ENCODE peak calls at places on chromosomes 1 and 21, in ten cellular contexts. Y, J, S, Q, I, T, M, X, F and U are unnamed samples.

GRCh38 chr1:29546496-29546895 is 310.2 kb downstream of the PTPRU start:
- DNase-seq in Y (peak), J (no peak), S (no peak), Q (no peak), I (peak), T (no peak), M (no peak), X (peak), F (no peak), U (no peak)

GRCh38 chr1:187409341-187409740 is 580.6 kb downstream of the PLA2G4A start:
- DNase-seq in Y (no peak), J (no peak), S (no peak), Q (no peak), I (no peak), T (no peak), M (no peak), X (no peak), F (no peak), U (no peak)

GRCh38 chr1:181251001-181251712 is 162.7 kb downstream of the IER5 start:
- DNase-seq in Y (no peak), J (no peak), S (no peak), Q (no peak), I (no peak), T (peak), M (no peak), X (no peak), F (no peak), U (no peak)

GRCh38 chr1:16946646-16947045 is 24.9 kb downstream of the CROCC start:
- DNase-seq in Y (no peak), J (no peak), S (no peak), Q (no peak), I (no peak), T (no peak), M (no peak), X (no peak), F (no peak), U (no peak)

GRCh38 chr1:174074757-174075156 is 52.6 kb upstream of the RC3H1 start:
- DNase-seq in Y (no peak), J (peak), S (no peak), Q (peak), I (no peak), T (peak), M (peak), X (no peak), F (no peak), U (no peak)

GRCh38 chr1:109923946-109924275 is 13.3 kb downstream of the CSF1 start:
- DNase-seq in Y (no peak), J (no peak), S (no peak), Q (no peak), I (no peak), T (no peak), M (no peak), X (no peak), F (no peak), U (no peak)

GRCh38 chr1:229270547-229271447 is at the start of gene RAB4A:
- DNase-seq in Y (peak), J (peak), S (peak), Q (peak), I (peak), T (peak), M (peak), X (peak), F (peak), U (peak)

GRCh38 chr1:113784104-113784779 is 25.0 kb upstream of the PHTF1 start:
- DNase-seq in Y (no peak), J (peak), S (no peak), Q (peak), I (no peak), T (no peak), M (peak), X (no peak), F (no peak), U (no peak)

GRCh38 chr1:36988311-36988710 is 46.0 kb downstream of the GRIK3 start:
- DNase-seq in Y (no peak), J (no peak), S (no peak), Q (no peak), I (peak), T (no peak), M (no peak), X (peak), F (no peak), U (no peak)

GRCh38 chr1:90046635-90047034 is 51.7 kb downstream of the ZNF326 start:
- DNase-seq in Y (no peak), J (no peak), S (no peak), Q (peak), I (no peak), T (no peak), M (no peak), X (no peak), F (no peak), U (no peak)

GRCh38 chr1:27525296-27526271 is 35.6 kb upstream of the WASF2 start:
- DNase-seq in Y (no peak), J (peak), S (peak), Q (no peak), I (peak), T (no peak), M (peak), X (peak), F (peak), U (no peak)

GRCh38 chr1:198047913-198048312 is 108.9 kb upstream of the NEK7 start:
- DNase-seq in Y (no peak), J (no peak), S (no peak), Q (peak), I (no peak), T (no peak), M (no peak), X (no peak), F (no peak), U (no peak)

GRCh38 chr21:32359719-32360260 is 33.0 kb downstream of the URB1 start:
- DNase-seq in Y (no peak), J (no peak), S (no peak), Q (peak), I (no peak), T (no peak), M (peak), X (peak), F (no peak), U (no peak)

GRCh38 chr21:46532080-46532479 is 72.8 kb downstream of the S100B start:
- DNase-seq in Y (no peak), J (no peak), S (peak), Q (no peak), I (no peak), T (no peak), M (no peak), X (no peak), F (no peak), U (no peak)

GRCh38 chr1:32220746-32221580 is 1.2 kb downstream of the TMEM234 start:
- DNase-seq in Y (no peak), J (peak), S (no peak), Q (peak), I (no peak), T (no peak), M (no peak), X (no peak), F (no peak), U (no peak)

GRCh38 chr21:43995521-43996105 is 16.5 kb upstream of the TRAPPC10 start:
- DNase-seq in Y (no peak), J (no peak), S (no peak), Q (no peak), I (no peak), T (no peak), M (no peak), X (no peak), F (no peak), U (peak)

GRCh38 chr1:14598498-14599172 is at the start of gene KAZN:
- DNase-seq in Y (peak), J (peak), S (no peak), Q (no peak), I (no peak), T (no peak), M (no peak), X (peak), F (no peak), U (no peak)

GRCh38 chr1:202034683-202035462 is 24.5 kb downstream of the ELF3 start:
- DNase-seq in Y (peak), J (peak), S (no peak), Q (peak), I (peak), T (peak), M (peak), X (peak), F (peak), U (peak)

GRCh38 chr1:1287288-1288110 is 7.3 kb downstream of the SCNN1D start:
- DNase-seq in Y (no peak), J (no peak), S (no peak), Q (no peak), I (no peak), T (no peak), M (no peak), X (no peak), F (no peak), U (no peak)

GRCh38 chr1:192061556-192061955 is 96.7 kb upstream of the RGS18 start:
- DNase-seq in Y (no peak), J (no peak), S (no peak), Q (no peak), I (no peak), T (no peak), M (no peak), X (no peak), F (no peak), U (no peak)

GRCh38 chr1:160640359-160641123 is 6.3 kb downstream of the SLAMF1 start:
- DNase-seq in Y (no peak), J (peak), S (no peak), Q (no peak), I (no peak), T (no peak), M (peak), X (no peak), F (no peak), U (no peak)

GRCh38 chr1:226863446-226863845 is 7.0 kb upstream of the PSEN2 start:
- DNase-seq in Y (no peak), J (no peak), S (no peak), Q (no peak), I (no peak), T (peak), M (peak), X (no peak), F (no peak), U (no peak)

GRCh38 chr1:155478270-155478852 is 84.2 kb downstream of the ASH1L start:
- DNase-seq in Y (no peak), J (no peak), S (no peak), Q (no peak), I (no peak), T (no peak), M (no peak), X (no peak), F (no peak), U (no peak)

GRCh38 chr1:36824390-36824861 is 209.9 kb downstream of the GRIK3 start:
- DNase-seq in Y (no peak), J (no peak), S (no peak), Q (no peak), I (no peak), T (no peak), M (peak), X (no peak), F (no peak), U (peak)

GRCh38 chr1:2528016-2528415 is 1.6 kb upstream of the PANK4 start:
- DNase-seq in Y (no peak), J (no peak), S (no peak), Q (no peak), I (no peak), T (no peak), M (no peak), X (peak), F (peak), U (no peak)

GRCh38 chr1:183600136-183600535 is 9.9 kb upstream of the NCF2 start:
- DNase-seq in Y (no peak), J (peak), S (no peak), Q (no peak), I (no peak), T (peak), M (peak), X (no peak), F (no peak), U (no peak)

DNA sequence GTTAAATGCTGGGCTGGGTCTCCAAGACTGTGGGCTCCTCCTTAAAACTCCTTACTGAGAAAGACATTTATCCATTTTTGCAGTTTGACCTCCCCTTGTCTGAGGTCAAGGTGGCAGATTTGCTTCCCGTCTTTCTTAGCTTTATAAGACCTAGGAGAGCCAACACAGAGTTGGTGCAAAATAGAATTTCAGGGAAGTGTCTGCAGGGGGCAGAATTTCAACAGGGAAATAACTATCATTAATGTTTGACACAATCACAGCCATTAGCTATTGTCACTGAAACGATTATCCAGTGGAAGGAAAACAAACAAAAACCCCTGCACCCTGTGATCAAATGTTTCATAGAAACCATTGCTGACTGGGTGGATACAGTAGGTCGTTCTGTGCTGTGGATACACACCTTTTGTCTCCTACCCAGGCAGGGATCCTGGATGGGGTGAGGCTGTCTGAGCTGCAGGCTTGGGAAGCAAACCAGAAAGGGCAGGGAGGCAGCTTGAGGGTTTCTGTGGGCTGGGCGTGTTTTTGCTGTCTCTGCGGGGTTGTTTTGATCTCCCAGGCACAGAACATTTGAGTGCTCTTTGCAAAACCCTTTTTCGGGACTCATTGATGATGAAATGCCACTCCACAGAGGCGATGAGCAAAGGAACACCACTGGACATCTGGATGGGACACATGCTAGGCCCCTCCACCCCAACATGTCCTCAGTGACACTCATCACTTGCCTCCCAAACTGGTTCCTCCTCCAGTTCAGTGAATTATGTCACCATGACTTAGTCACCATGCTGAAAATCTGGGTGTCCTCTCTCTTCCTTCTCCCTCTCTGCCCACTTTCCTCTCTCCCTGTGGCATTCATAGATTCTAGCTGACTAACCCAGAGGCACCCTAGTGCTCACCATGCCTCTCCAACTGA is 94.2 kb upstream of the SERBP1 start:
- DNase-seq in Y (no peak), J (no peak), S (no peak), Q (no peak), I (no peak), T (no peak), M (no peak), X (no peak), F (no peak), U (no peak)
- TF ChIP-seq CTCF in Y (no peak), J (no peak), S (no peak), Q (peak), I (peak), T (no peak), M (no peak), X (no peak), F (no peak), U (peak)

GRCh38 chr1:15741183-15741850 is 982 bp upstream of the TMEM82 start:
- DNase-seq in Y (peak), J (peak), S (peak), Q (peak), I (peak), T (peak), M (peak), X (peak), F (peak), U (no peak)

GRCh38 chr1:15739259-15739658 is 3.0 kb upstream of the TMEM82 start:
- DNase-seq in Y (no peak), J (no peak), S (no peak), Q (no peak), I (no peak), T (no peak), M (no peak), X (no peak), F (no peak), U (no peak)

GRCh38 chr1:15738416-15739113 is 2.5 kb downstream of the SLC25A34 start:
- DNase-seq in Y (no peak), J (no peak), S (no peak), Q (no peak), I (no peak), T (no peak), M (no peak), X (no peak), F (no peak), U (no peak)

GRCh38 chr1:15740833-15741182 is 1.5 kb upstream of the TMEM82 start:
- DNase-seq in Y (no peak), J (no peak), S (no peak), Q (no peak), I (no peak), T (no peak), M (no peak), X (no peak), F (no peak), U (no peak)

DNA sequence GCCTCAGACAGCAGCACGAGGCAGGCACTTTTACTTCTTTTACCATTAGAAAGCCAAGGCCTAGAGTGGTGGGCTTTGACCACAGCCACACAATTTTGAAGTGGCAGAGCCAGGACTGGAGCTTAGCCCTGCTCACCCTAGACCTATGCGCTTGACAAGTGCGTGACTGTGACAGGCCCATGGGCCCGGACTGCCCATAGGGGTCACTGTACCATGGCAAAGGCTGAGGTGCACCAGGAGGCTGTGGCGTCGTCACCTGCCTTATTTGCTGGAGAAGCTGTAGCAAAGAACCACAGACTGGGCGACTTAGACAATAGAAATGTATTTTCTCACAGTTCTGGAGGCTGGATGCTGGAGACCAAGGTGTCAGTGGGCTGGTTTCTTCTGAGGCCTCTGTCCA is 2.6 kb upstream of the TMEM82 start:
- DNase-seq in Y (no peak), J (no peak), S (no peak), Q (no peak), I (no peak), T (no peak), M (no peak), X (no peak), F (no peak), U (no peak)
- TF ChIP-seq CTCF in Y (no peak), J (no peak), S (no peak), Q (no peak), I (no peak), T (peak), M (peak), X (no peak), F (no peak), U (peak)

DNA sequence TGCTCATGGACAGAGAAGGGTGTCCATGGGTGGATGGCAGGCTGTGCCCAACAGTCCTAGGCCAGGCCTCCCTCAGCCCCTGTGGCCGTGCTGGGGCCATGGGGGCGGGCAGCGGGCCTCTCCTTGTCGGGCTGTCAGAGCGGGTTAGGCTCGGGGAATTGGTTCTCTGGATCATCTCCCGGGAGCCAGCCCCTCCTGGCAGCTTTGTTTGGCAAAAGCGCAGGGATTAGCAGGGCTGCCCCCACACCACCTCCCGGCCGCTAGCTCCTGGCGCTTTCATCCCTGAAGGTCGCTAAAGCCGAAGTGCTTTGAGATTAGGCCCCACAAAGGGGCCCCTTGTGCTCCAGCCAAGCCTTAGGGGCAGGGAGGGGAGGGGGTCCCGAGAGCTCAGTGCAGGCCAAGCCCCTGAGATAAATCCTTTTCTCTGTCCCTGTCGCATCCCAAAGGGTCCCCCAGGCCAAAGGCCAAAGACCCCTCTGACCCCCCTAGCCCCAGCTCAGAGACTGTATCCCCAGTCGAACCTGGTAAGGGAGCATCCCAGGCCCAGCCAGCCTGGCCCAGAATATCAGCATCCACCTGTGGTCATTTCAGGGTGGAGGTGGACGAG is 9.8 kb upstream of the DMBX1 start:
- DNase-seq in Y (no peak), J (no peak), S (no peak), Q (no peak), I (no peak), T (no peak), M (no peak), X (no peak), F (no peak), U (peak)
- TF ChIP-seq CTCF in Y (no peak), J (no peak), S (no peak), Q (no peak), I (no peak), T (no peak), M (no peak), X (no peak), F (no peak), U (no peak)

DNA sequence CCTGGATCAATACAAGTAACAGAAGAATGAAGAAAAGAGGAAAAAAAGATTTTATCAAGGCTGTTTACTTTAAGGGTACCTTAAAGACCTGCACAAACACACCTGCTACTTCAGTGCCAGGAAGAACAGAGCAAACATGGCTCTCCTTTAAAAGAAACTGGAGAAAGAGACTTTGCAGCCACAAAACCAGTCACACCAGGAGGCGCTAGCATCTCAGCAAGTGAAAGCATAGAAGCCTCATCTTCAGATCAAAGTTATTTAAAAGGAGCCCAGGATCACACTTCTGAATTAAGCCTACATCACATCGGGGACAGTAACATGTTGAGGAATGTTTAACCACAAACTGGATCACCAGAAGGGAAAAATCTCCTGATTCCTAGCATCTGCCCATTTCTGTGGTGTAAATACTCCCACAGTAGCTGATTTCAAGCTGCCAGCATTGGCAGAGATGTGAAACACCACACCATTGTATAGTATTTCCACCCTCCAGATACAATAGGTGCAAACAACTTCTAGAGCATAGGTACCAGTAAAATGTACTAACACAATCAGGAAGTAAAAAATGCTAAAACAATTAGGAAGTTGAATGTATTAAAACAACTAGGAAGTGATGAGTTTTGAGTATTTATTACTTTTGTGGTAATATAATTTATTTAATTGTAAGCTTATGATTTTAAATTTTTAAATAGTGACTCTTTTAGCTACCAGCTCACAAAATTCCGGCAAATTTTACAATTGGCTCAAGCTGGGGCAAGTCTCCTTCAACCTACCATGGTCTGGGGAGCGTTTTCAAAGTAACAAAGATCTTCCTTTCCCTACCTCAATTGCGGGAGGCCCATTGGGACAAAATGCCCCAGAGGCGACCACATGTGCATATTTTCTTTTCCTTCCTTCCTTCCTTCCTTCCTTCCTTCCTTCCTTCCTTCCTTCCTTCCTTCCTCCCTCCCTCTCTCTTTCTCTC is 105.3 kb upstream of the CLDN14 start:
- DNase-seq in Y (no peak), J (peak), S (peak), Q (peak), I (no peak), T (no peak), M (peak), X (no peak), F (no peak), U (no peak)
- TF ChIP-seq CTCF in Y (no peak), J (no peak), S (peak), Q (peak), I (no peak), T (no peak), M (peak), X (no peak), F (no peak), U (peak)

GRCh38 chr1:78275906-78276690 is 214.7 kb upstream of the PTGFR start:
- DNase-seq in Y (no peak), J (no peak), S (no peak), Q (no peak), I (no peak), T (peak), M (no peak), X (no peak), F (no peak), U (no peak)
- TF ChIP-seq CTCF in Y (no peak), J (no peak), S (no peak), Q (no peak), I (no peak), T (no peak), M (no peak), X (no peak), F (no peak), U (no peak)